ENCODE peak calls at places on chromosomes 1 and 21, in four cellular contexts. O, H, D and E are unnamed samples.

GRCh38 chr1:162835157-162835899 is 25.6 kb downstream of the CCDC190 start:
- DNase-seq in O (no peak), H (no peak), D (no peak), E (no peak)

GRCh38 chr1:40861227-40862003 is 748 bp downstream of the CITED4 start:
- DNase-seq in O (no peak), H (peak; percentile 35), D (peak; percentile 44), E (no peak)

GRCh38 chr1:5945445-5945844 is 46.8 kb downstream of the NPHP4 start:
- DNase-seq in O (no peak), H (no peak), D (no peak), E (no peak)

GRCh38 chr1:240692339-240692705 is 80.4 kb upstream of the GREM2 start:
- DNase-seq in O (no peak), H (no peak), D (no peak), E (no peak)

GRCh38 chr1:221987860-221988520 is 246.1 kb upstream of the DUSP10 start:
- DNase-seq in O (no peak), H (peak; percentile 62), D (no peak), E (no peak)

GRCh38 chr1:173204693-173205092 is 2.4 kb downstream of the TNFSF4 start:
- DNase-seq in O (no peak), H (peak; percentile 5), D (no peak), E (no peak)

GRCh38 chr1:113373644-113374043 is 16.7 kb upstream of the MAGI3 start:
- DNase-seq in O (no peak), H (no peak), D (no peak), E (no peak)

GRCh38 chr1:234486858-234487830 is 8.2 kb upstream of the TARBP1 start:
- DNase-seq in O (no peak), H (peak; percentile 83), D (peak; percentile 11), E (no peak)

GRCh38 chr1:161185282-161185682 is 8.0 kb upstream of the B4GALT3 start:
- DNase-seq in O (no peak), H (peak; percentile 88), D (no peak), E (no peak)

GRCh38 chr1:921011-921837 is 2.5 kb upstream of the SAMD11 start:
- DNase-seq in O (no peak), H (peak; percentile 69), D (peak; percentile 76), E (no peak)

GRCh38 chr1:166839600-166840308 is 479 bp downstream of the POGK start:
- DNase-seq in O (no peak), H (peak; percentile 38), D (peak; percentile 26), E (no peak)

GRCh38 chr1:153360592-153360991 is 2.9 kb downstream of the S100A9 start:
- DNase-seq in O (no peak), H (no peak), D (no peak), E (no peak)

GRCh38 chr1:17558541-17558940 is 19.0 kb downstream of the ARHGEF10L start:
- DNase-seq in O (no peak), H (no peak), D (no peak), E (no peak)

GRCh38 chr1:35702540-35702939 is 16.1 kb downstream of the C1orf216 start:
- DNase-seq in O (no peak), H (no peak), D (no peak), E (no peak)

GRCh38 chr1:246157516-246157915 is 349.6 kb downstream of the SMYD3 start:
- DNase-seq in O (no peak), H (peak; percentile 31), D (no peak), E (no peak)

GRCh38 chr1:160078392-160079195 is 2.7 kb upstream of the KCNJ9 start:
- DNase-seq in O (no peak), H (no peak), D (no peak), E (no peak)

GRCh38 chr1:163351912-163352311 is 30.2 kb downstream of the NUF2 start:
- DNase-seq in O (no peak), H (no peak), D (no peak), E (no peak)

GRCh38 chr1:247642742-247643141 is 36.8 kb downstream of the OR13G1 start:
- DNase-seq in O (no peak), H (no peak), D (no peak), E (no peak)

GRCh38 chr1:190679032-190679431 is 201.4 kb upstream of the BRINP3 start:
- DNase-seq in O (no peak), H (no peak), D (no peak), E (no peak)

GRCh38 chr1:179351281-179351680 is 14.5 kb upstream of the AXDND1 start:
- DNase-seq in O (no peak), H (no peak), D (no peak), E (no peak)

GRCh38 chr21:37338671-37339526 is 27.7 kb upstream of the DYRK1A start:
- DNase-seq in O (peak; percentile 94), H (peak; percentile 95), D (no peak), E (no peak)

GRCh38 chr1:164885311-164885710 is 326.3 kb downstream of the PBX1 start:
- DNase-seq in O (no peak), H (no peak), D (no peak), E (no peak)

GRCh38 chr1:33898933-33899332 is 35.1 kb downstream of the HMGB4 start:
- DNase-seq in O (no peak), H (no peak), D (no peak), E (no peak)

GRCh38 chr1:44031051-44031899 is at the start of gene SLC6A9:
- DNase-seq in O (no peak), H (peak; percentile 85), D (peak; percentile 66), E (no peak)

GRCh38 chr1:94602312-94602711 is 60.8 kb upstream of the F3 start:
- DNase-seq in O (peak; percentile 50), H (peak; percentile 90), D (no peak), E (no peak)

GRCh38 chr21:17793675-17794123 is 25.5 kb downstream of the C21orf91 start:
- DNase-seq in O (no peak), H (peak; percentile 52), D (no peak), E (no peak)

GRCh38 chr1:183318433-183318832 is 99.7 kb downstream of the NMNAT2 start:
- DNase-seq in O (peak; percentile 74), H (peak; percentile 92), D (no peak), E (no peak)

GRCh38 chr1:242017580-242018233 is 18.8 kb upstream of the MAP1LC3C start:
- DNase-seq in O (no peak), H (peak; percentile 54), D (no peak), E (no peak)

GRCh38 chr1:98702976-98703375 is 41.5 kb downstream of the SNX7 start:
- DNase-seq in O (peak; percentile 28), H (peak; percentile 80), D (no peak), E (no peak)

GRCh38 chr21:26169611-26170470 is 729 bp downstream of the APP start:
- DNase-seq in O (no peak), H (peak; percentile 60), D (peak; percentile 58), E (no peak)

GRCh38 chr21:26165331-26165730 is 5.2 kb downstream of the APP start:
- DNase-seq in O (no peak), H (no peak), D (no peak), E (no peak)

GRCh38 chr21:26169061-26169610 is 1.4 kb downstream of the APP start:
- DNase-seq in O (no peak), H (peak; percentile 72), D (peak; percentile 37), E (no peak)

GRCh38 chr21:26170471-26171309 is at the start of gene APP:
- DNase-seq in O (no peak), H (peak; percentile 73), D (peak; percentile 82), E (peak; percentile 25)

DNA sequence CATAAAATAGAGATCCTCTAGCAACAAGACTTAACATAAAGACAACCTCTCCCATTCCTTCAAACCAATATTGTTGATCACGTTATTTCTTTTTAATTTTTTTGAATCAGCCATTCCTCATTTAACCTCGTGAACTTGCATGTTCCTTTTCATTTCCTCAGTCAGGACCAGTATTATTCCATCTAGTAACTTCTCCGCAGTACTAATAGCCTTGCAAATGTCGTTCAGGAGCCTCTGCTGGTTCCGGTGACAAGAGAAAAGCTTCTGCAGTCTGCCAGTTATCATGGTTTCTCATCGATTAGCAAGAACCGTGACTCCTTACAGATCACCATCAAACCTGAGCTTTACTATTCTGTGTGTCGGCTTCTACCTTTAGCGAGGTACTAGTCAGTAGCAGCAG is 3.0 kb downstream of the APP start:
- DNase-seq in O (no peak), H (no peak), D (no peak), E (no peak)
- H3K4me3 ChIP-seq in O (no peak overlapping the region), H (no peak overlapping the region), D (no peak overlapping the region), E (no peak overlapping the region)

DNA sequence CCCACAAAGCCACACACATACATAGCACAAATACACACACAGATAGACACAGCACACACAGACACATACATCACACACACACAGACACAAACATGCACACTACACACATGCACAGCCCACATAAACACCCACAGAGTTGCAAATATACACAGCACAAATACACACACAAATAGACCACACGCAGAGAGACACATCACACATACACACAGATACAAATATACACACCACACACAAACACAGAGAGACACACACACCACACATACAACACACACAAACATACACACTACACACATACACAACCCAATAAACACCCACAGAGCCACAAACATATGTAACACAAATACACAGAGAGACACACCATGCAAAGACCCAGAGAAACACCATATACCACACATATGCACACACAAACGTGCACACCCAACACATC is 154.9 kb downstream of the GLUL start:
- DNase-seq in O (no peak), H (no peak), D (no peak), E (no peak)
- H3K4me3 ChIP-seq in O (no peak overlapping the region), H (no peak overlapping the region), D (peak overlapping the region; percentile 65), E (no peak overlapping the region)

GRCh38 chr1:169918927-169919326 is 25.2 kb upstream of the SCYL3 start:
- DNase-seq in O (no peak), H (no peak), D (no peak), E (no peak)

GRCh38 chr1:169915150-169915549 is 21.5 kb upstream of the SCYL3 start:
- DNase-seq in O (no peak), H (no peak), D (no peak), E (no peak)

GRCh38 chr1:169909499-169909898 is 15.8 kb upstream of the SCYL3 start:
- DNase-seq in O (no peak), H (no peak), D (no peak), E (no peak)

GRCh38 chr1:169914534-169914933 is 20.8 kb upstream of the SCYL3 start:
- DNase-seq in O (no peak), H (peak; percentile 11), D (no peak), E (no peak)
- H3K4me3 ChIP-seq in O (no peak overlapping the region), H (no peak overlapping the region), D (no peak overlapping the region), E (no peak overlapping the region)

GRCh38 chr21:23886828-23887708 is 1720.2 kb downstream of the MRPL39 start:
- DNase-seq in O (no peak), H (no peak), D (no peak), E (no peak)
- H3K4me3 ChIP-seq in O (no peak overlapping the region), H (no peak overlapping the region), D (peak overlapping the region; percentile 30), E (no peak overlapping the region)

GRCh38 chr1:229370601-229371021 is 27.8 kb upstream of the CCSAP start:
- DNase-seq in O (no peak), H (no peak), D (no peak), E (no peak)

GRCh38 chr1:229374485-229374884 is 31.6 kb upstream of the CCSAP start:
- DNase-seq in O (no peak), H (no peak), D (no peak), E (no peak)

GRCh38 chr1:229372251-229372650 is 29.4 kb upstream of the CCSAP start:
- DNase-seq in O (no peak), H (no peak), D (no peak), E (no peak)

GRCh38 chr1:229373395-229373794 is 30.5 kb upstream of the CCSAP start:
- DNase-seq in O (no peak), H (no peak), D (no peak), E (no peak)

DNA sequence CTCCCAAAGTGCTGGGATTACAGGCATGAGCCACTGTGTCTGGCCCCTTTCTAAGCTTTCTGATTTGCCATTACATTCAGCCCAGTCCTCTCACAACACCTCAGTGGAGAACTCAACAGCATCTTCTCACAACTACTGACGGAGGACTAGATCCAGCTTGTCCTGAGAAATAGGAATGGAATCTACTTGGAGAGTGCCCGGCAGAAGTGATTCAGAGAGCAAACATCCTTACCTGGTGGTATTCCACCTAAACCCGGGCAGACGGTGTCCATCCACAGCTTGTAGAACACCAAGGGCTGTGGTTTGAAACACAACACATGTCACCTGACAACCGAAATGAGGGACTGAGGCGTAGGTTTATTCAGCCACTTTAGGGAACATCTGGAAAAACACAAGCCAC is 28.8 kb upstream of the CCSAP start:
- DNase-seq in O (no peak), H (no peak), D (no peak), E (no peak)
- H3K4me3 ChIP-seq in O (no peak overlapping the region), H (no peak overlapping the region), D (no peak overlapping the region), E (no peak overlapping the region)